ENCODE peak calls at places on chromosomes 11 and 22, in eight cellular contexts. J is neural crest cell, M is GM12865, B is GM10248, W is astrocyte, Y is cardiac muscle cell, V is heart right ventricle, Z is A673. Q is an unnamed sample.

GRCh38 chr11:69423181-69423580 is 58.3 kb upstream of the LINC01488 start:
- DNase-seq in J (no peak), M (no peak), B (no peak), W (no peak), Y (no peak), V (no peak), Z (no peak), Q (no peak)

GRCh38 chr22:44531487-44531886 is 33.5 kb upstream of the RTL6 start:
- DNase-seq in J (no peak), M (no peak), B (no peak), W (no peak), Y (no peak), V (no peak), Z (no peak), Q (no peak)

GRCh38 chr11:115471367-115471766 is 32.8 kb downstream of the CADM1 start:
- DNase-seq in J (no peak), M (peak), B (peak), W (peak), Y (no peak), V (no peak), Z (no peak), Q (no peak)

GRCh38 chr11:79381036-79381435 is 59.8 kb downstream of the TENM4 start:
- DNase-seq in J (no peak), M (no peak), B (no peak), W (no peak), Y (no peak), V (no peak), Z (no peak), Q (no peak)

GRCh38 chr22:17269224-17269606 is 50.0 kb upstream of the ADA2 start:
- DNase-seq in J (no peak), M (no peak), B (no peak), W (no peak), Y (no peak), V (no peak), Z (no peak), Q (no peak)

GRCh38 chr11:76736773-76737495 is 46.2 kb upstream of the TSKU start:
- DNase-seq in J (no peak), M (no peak), B (no peak), W (no peak), Y (no peak), V (no peak), Z (no peak), Q (no peak)

GRCh38 chr11:64165482-64165841 is 451 bp downstream of the MACROD1 start:
- DNase-seq in J (peak), M (peak), B (no peak), W (no peak), Y (peak), V (peak), Z (peak), Q (no peak)

GRCh38 chr11:61923166-61924015 is 6.0 kb upstream of the RAB3IL1 start:
- DNase-seq in J (no peak), M (no peak), B (peak), W (peak), Y (peak), V (peak), Z (peak), Q (no peak)

GRCh38 chr22:30047364-30047738 is 32.9 kb upstream of the HORMAD2 start:
- DNase-seq in J (no peak), M (peak), B (no peak), W (no peak), Y (no peak), V (no peak), Z (peak), Q (no peak)

GRCh38 chr11:43955381-43956118 is 13.1 kb downstream of the C11orf96 start:
- DNase-seq in J (no peak), M (no peak), B (no peak), W (peak), Y (no peak), V (no peak), Z (no peak), Q (no peak)

GRCh38 chr22:36010913-36011312 is 17.7 kb downstream of the RBFOX2 start:
- DNase-seq in J (no peak), M (no peak), B (no peak), W (peak), Y (no peak), V (no peak), Z (peak), Q (no peak)

GRCh38 chr22:26287382-26288228 is 118.3 kb downstream of the SEZ6L start:
- DNase-seq in J (no peak), M (no peak), B (no peak), W (no peak), Y (no peak), V (no peak), Z (no peak), Q (no peak)

GRCh38 chr22:37589607-37590006 is 9.7 kb upstream of the LGALS2 start:
- DNase-seq in J (no peak), M (no peak), B (no peak), W (no peak), Y (no peak), V (no peak), Z (no peak), Q (no peak)

GRCh38 chr22:37599161-37599560 is 9.5 kb upstream of the GGA1 start:
- DNase-seq in J (no peak), M (no peak), B (no peak), W (no peak), Y (no peak), V (no peak), Z (peak), Q (no peak)

GRCh38 chr22:37591823-37592404 is 12.0 kb upstream of the LGALS2 start:
- DNase-seq in J (no peak), M (no peak), B (no peak), W (no peak), Y (no peak), V (no peak), Z (no peak), Q (no peak)

GRCh38 chr22:37588540-37589215 is 8.8 kb upstream of the LGALS2 start:
- DNase-seq in J (no peak), M (peak), B (no peak), W (no peak), Y (no peak), V (no peak), Z (no peak), Q (no peak)

GRCh38 chr22:37594237-37594636 is 14.3 kb upstream of the LGALS2 start:
- DNase-seq in J (no peak), M (no peak), B (no peak), W (no peak), Y (no peak), V (no peak), Z (no peak), Q (no peak)
- TF ChIP-seq CTCF in J (no peak), M (no peak), B (no peak), W (no peak), Y (no peak), V (no peak), Z (no peak), Q (no peak)

DNA sequence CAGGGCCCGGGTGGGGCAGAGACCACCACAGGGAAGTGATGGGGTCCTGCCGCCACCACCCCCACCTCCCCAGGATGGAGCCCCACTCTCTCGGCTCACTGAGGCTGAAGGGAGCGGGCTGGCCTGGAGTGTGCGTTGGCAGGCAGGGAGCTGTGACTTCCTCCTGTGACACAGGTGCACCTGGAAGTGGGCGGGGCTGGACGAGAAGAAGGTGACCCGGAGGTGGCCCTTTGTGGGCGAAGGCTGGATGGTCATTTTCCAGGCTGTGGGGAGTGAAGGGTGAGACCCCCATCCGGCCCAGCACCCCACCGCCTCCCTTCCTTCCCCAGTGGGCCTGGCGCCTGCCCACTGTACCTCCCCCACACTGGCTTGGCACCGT is 15.4 kb downstream of the IL17REL start:
- DNase-seq in J (no peak), M (no peak), B (no peak), W (no peak), Y (no peak), V (no peak), Z (no peak), Q (no peak)
- TF ChIP-seq CTCF in J (no peak), M (no peak), B (no peak), W (no peak), Y (no peak), V (no peak), Z (no peak), Q (no peak)

DNA sequence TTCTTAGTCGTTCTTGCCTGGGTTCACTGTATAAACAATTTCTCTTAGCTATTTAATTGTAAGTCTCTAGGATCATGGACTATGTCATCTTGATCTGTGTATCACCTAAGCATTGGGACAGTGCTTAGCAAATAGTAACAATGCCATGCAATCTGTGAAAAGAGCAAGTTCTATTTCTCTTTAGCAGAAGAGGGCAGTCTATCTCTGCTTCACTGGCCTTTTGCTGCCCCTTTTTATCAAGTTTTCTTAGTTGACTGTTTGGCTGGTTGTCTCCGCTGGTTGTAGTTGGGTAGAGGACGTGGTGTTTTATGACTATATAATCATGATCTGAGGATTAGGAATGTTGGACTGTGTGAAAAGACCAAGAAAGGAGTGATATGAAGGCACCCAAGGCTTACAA is 315.0 kb downstream of the JRKL start:
- DNase-seq in J (no peak), M (no peak), B (no peak), W (no peak), Y (peak), V (no peak), Z (peak), Q (no peak)
- TF ChIP-seq CTCF in J (no peak), M (no peak), B (no peak), W (no peak), Y (no peak), V (no peak), Z (peak), Q (no peak)

DNA sequence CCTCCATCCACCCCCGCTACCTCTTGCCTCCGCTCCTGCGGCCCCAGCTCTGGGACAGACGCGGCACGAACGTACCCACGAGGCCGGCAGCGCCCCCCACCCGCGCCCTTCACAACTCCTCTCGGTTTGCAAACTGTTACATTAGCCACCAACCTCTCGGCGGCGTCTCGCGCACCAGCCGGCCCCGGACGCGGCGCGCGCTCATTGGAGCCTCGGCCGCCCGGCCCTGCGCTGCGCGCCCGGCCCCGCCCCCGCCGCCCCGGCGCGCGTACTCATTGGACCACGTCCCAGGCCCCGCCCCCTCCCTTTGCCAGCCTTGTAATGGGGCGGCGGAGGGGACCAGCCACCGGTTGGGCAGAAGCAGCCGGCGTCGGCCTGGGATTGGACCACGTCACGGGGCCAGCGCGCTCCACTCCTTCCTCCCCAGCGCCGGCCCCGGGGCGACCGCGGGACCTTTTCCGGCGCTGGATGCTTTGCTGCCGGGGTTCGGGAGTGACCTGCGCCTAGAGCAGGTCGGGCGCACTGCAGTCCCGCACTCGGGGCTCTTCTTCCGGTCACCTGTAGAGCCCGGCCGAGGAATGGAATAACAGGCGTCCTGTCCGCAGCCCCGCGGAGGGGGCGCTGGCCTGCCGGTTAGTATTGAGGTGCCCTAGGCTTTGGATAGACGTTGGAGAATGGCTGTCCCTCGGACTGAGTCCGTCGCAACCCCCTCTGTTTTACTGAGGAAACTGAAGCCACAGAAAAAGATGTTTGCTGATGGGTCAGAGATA is at the start of gene HYOU1:
- DNase-seq in J (peak), M (peak), B (peak), W (peak), Y (peak), V (peak), Z (peak), Q (peak)
- TF ChIP-seq CTCF in J (peak), M (peak), B (peak), W (no peak), Y (peak), V (no peak), Z (peak), Q (peak)

GRCh38 chr22:45905326-45905923 is 71.5 kb downstream of the WNT7B start:
- DNase-seq in J (no peak), M (no peak), B (no peak), W (no peak), Y (no peak), V (no peak), Z (no peak), Q (no peak)

GRCh38 chr22:45907378-45907777 is 69.6 kb downstream of the WNT7B start:
- DNase-seq in J (no peak), M (no peak), B (no peak), W (no peak), Y (no peak), V (no peak), Z (no peak), Q (no peak)

GRCh38 chr22:45907996-45908395 is 69.0 kb downstream of the WNT7B start:
- DNase-seq in J (no peak), M (no peak), B (no peak), W (no peak), Y (no peak), V (no peak), Z (no peak), Q (no peak)

GRCh38 chr22:45906946-45907345 is 70.0 kb downstream of the WNT7B start:
- DNase-seq in J (no peak), M (no peak), B (no peak), W (no peak), Y (no peak), V (no peak), Z (no peak), Q (no peak)

GRCh38 chr22:45905924-45906865 is 70.8 kb downstream of the WNT7B start:
- DNase-seq in J (no peak), M (no peak), B (no peak), W (peak), Y (peak), V (peak), Z (no peak), Q (no peak)
- TF ChIP-seq CTCF in J (no peak), M (no peak), B (no peak), W (no peak), Y (no peak), V (no peak), Z (no peak), Q (no peak)

GRCh38 chr11:126461096-126461440 is 105.6 kb downstream of the ST3GAL4 start:
- DNase-seq in J (no peak), M (no peak), B (no peak), W (no peak), Y (no peak), V (no peak), Z (no peak), Q (no peak)
- TF ChIP-seq CTCF in J (no peak), M (no peak), B (no peak), W (no peak), Y (no peak), V (no peak), Z (no peak), Q (no peak)